ENCODE peak calls at places on chromosomes 1 and 21, in ten cellular contexts. Z, I, X, Q, B, M, R, H, L and J are unnamed samples.
A peak's percentile ranks its signal among the peaks of the same experiment; 100 is the strongest.

GRCh38 chr1:29094954-29095353 is 28.7 kb downstream of the TMEM200B start:
- DNase-seq in Z (no peak), I (no peak), X (no peak), Q (no peak), B (no peak), M (no peak), R (no peak), H (no peak), L (no peak), J (no peak)

GRCh38 chr1:20472860-20473711 is 12.9 kb downstream of the CAMK2N1 start:
- DNase-seq in Z (no peak), I (peak; percentile 92), X (peak; percentile 74), Q (no peak), B (no peak), M (peak; percentile 87), R (peak; percentile 89), H (peak; percentile 75), L (peak; percentile 44), J (no peak)

GRCh38 chr1:35591211-35591610 is 18.1 kb downstream of the TFAP2E start:
- DNase-seq in Z (no peak), I (no peak), X (no peak), Q (no peak), B (no peak), M (no peak), R (no peak), H (no peak), L (no peak), J (no peak)

GRCh38 chr21:41975391-41976272 is 21.8 kb upstream of the C2CD2 start:
- DNase-seq in Z (no peak), I (no peak), X (peak; percentile 6), Q (no peak), B (peak; percentile 42), M (no peak), R (peak; percentile 66), H (no peak), L (no peak), J (no peak)

GRCh38 chr1:168824418-168824817 is 95.4 kb upstream of the DPT start:
- DNase-seq in Z (no peak), I (no peak), X (no peak), Q (no peak), B (no peak), M (no peak), R (no peak), H (no peak), L (no peak), J (no peak)

GRCh38 chr1:116983112-116983511 is 18.4 kb upstream of the CD101 start:
- DNase-seq in Z (no peak), I (no peak), X (no peak), Q (no peak), B (no peak), M (no peak), R (no peak), H (no peak), L (peak; percentile 33), J (no peak)

GRCh38 chr1:203682401-203683383 is 56.1 kb downstream of the ATP2B4 start:
- DNase-seq in Z (no peak), I (no peak), X (no peak), Q (no peak), B (peak; percentile 68), M (peak; percentile 36), R (no peak), H (no peak), L (no peak), J (no peak)

GRCh38 chr1:10803971-10804820 is 7.8 kb upstream of the CASZ1 start:
- DNase-seq in Z (no peak), I (no peak), X (no peak), Q (no peak), B (no peak), M (no peak), R (peak; percentile 85), H (no peak), L (peak; percentile 70), J (no peak)

GRCh38 chr1:111690306-111690617 is 48.9 kb downstream of the INKA2 start:
- DNase-seq in Z (peak; percentile 58), I (peak; percentile 80), X (peak; percentile 89), Q (peak; percentile 67), B (no peak), M (no peak), R (no peak), H (no peak), L (no peak), J (no peak)

GRCh38 chr1:214003233-214003632 is 15.5 kb downstream of the PROX1 start:
- DNase-seq in Z (no peak), I (no peak), X (no peak), Q (no peak), B (no peak), M (no peak), R (no peak), H (no peak), L (no peak), J (no peak)

GRCh38 chr1:22428672-22429071 is 23.0 kb upstream of the ZBTB40 start:
- DNase-seq in Z (no peak), I (no peak), X (peak; percentile 62), Q (no peak), B (peak; percentile 46), M (peak; percentile 80), R (no peak), H (no peak), L (no peak), J (no peak)

GRCh38 chr1:973459-974292 is 7.4 kb downstream of the PLEKHN1 start:
- DNase-seq in Z (no peak), I (no peak), X (no peak), Q (no peak), B (no peak), M (no peak), R (no peak), H (no peak), L (no peak), J (no peak)

GRCh38 chr1:974687-975328 is 7.1 kb downstream of the PERM1 start:
- DNase-seq in Z (no peak), I (no peak), X (no peak), Q (no peak), B (no peak), M (no peak), R (no peak), H (no peak), L (no peak), J (no peak)

GRCh38 chr1:975896-976683 is 5.8 kb downstream of the PERM1 start:
- DNase-seq in Z (no peak), I (peak; percentile 65), X (peak; percentile 83), Q (peak; percentile 66), B (peak; percentile 82), M (peak; percentile 84), R (no peak), H (no peak), L (peak; percentile 67), J (peak; percentile 58)

GRCh38 chr1:974293-974640 is 7.6 kb downstream of the PERM1 start:
- DNase-seq in Z (no peak), I (no peak), X (no peak), Q (no peak), B (no peak), M (no peak), R (no peak), H (no peak), L (no peak), J (no peak)

DNA sequence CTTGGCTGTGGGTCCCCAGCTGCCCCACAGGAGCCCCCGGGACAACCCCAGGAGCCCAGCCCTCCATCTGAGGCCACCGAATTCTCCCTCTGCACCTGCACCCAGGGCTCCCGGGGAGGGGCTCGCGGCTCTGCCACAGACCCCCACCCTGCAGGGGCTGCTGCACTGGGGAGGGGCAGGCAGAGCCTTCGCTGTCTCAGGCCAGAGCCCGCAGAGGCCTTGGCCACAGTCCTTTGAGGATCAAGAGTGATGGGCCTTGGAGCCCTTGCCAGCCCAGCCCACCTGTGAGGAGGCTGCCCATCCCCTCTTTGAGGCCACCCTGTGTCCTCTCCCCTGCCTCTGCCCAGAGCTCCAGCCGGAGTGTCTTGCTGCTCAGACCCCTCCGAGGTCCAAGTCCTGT is 6.5 kb downstream of the PERM1 start:
- DNase-seq in Z (no peak), I (no peak), X (no peak), Q (peak; percentile 45), B (no peak), M (no peak), R (no peak), H (no peak), L (peak; percentile 28), J (no peak)
- H3K4me3 ChIP-seq in Z (no peak overlapping the region), I (no peak overlapping the region), X (no peak overlapping the region), Q (no peak overlapping the region), B (no peak overlapping the region), M (no peak overlapping the region), R (no peak overlapping the region), H (no peak overlapping the region), L (no peak overlapping the region), J (no peak overlapping the region)

GRCh38 chr1:184037849-184038591 is 492 bp upstream of the COLGALT2 start:
- DNase-seq in Z (no peak), I (no peak), X (no peak), Q (no peak), B (no peak), M (no peak), R (no peak), H (no peak), L (no peak), J (no peak)
- H3K4me3 ChIP-seq in Z (no peak overlapping the region), I (no peak overlapping the region), X (peak overlapping the region; percentile 82), Q (no peak overlapping the region), B (peak overlapping the region; percentile 45), M (peak overlapping the region; percentile 55), R (peak overlapping the region; percentile 43), H (peak overlapping the region; percentile 73), L (no peak overlapping the region), J (peak overlapping the region; percentile 52)

DNA sequence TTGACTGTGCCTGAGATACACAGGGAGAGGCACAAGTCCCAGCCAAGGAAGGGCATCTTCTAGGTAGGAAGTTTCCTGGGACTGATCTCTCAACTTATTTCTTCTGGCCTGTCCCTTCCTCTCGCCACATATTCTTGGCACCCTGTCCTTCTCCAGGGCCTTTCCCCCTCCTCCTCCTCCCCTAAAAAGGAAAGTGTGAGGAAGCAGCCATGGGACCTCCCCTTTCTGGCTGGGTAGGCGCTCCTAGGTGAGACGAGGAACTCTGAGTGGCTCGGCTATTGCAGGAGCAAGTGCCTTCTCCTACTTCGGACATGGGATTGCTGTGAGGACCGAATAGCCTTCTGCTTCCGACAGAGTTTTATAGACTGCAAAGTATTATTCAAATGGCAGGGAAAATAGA is 15.5 kb upstream of the MTARC2 start:
- DNase-seq in Z (no peak), I (no peak), X (no peak), Q (no peak), B (no peak), M (no peak), R (no peak), H (no peak), L (no peak), J (no peak)
- H3K4me3 ChIP-seq in Z (no peak overlapping the region), I (peak overlapping the region; percentile 19), X (peak overlapping the region; percentile 60), Q (no peak overlapping the region), B (peak overlapping the region; percentile 17), M (peak overlapping the region; percentile 35), R (peak overlapping the region; percentile 51), H (no peak overlapping the region), L (no peak overlapping the region), J (peak overlapping the region; percentile 44)

DNA sequence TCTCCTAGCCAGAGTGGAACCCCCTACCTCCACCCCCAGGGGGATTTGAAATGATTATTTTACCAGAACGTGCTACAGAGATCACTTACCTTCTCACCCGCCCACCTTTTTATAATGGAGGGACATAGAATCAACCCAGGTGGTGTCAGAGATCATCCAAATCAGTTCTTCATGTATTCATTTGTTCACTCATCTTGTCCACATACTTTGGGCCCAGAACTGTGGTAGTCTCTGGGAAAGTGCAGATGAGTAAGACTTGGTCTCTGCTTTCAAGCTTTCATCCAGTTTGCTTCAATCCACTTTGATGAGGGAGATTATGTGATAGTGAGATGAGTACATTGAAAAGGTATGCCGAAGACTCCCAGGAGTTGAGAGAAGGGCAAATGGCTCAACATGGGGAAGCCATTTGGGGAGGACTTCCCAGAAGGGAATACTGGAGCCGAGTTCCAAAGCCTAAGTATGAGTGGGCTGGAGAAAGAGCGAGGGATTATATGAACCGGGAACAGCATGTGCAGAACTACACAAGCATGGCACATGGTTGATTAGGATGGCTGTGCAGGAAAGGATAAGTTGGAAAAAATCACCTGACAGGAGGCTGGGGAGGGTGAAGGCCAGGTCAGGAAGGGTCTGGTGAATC is 1.9 kb downstream of the FGGY start:
- DNase-seq in Z (no peak), I (no peak), X (peak; percentile 50), Q (no peak), B (no peak), M (peak; percentile 13), R (no peak), H (no peak), L (no peak), J (no peak)
- H3K4me3 ChIP-seq in Z (no peak overlapping the region), I (no peak overlapping the region), X (no peak overlapping the region), Q (no peak overlapping the region), B (no peak overlapping the region), M (no peak overlapping the region), R (no peak overlapping the region), H (no peak overlapping the region), L (no peak overlapping the region), J (no peak overlapping the region)